ENCODE peak calls at places on chromosomes 16 and 17, in eight cellular contexts. A, J, U, L, G, C, K and I are unnamed samples.

GRCh38 chr17:41456206-41456605 is 11.0 kb downstream of the KRT32 start:
- DNase-seq in A (no peak), J (no peak), U (no peak), L (no peak), G (no peak), C (no peak), K (no peak), I (no peak)

GRCh38 chr16:56617212-56618085 is 8.1 kb upstream of the MT1E start:
- DNase-seq in A (peak; percentile 42), J (no peak), U (no peak), L (peak; percentile 73), G (no peak), C (no peak), K (peak; percentile 75), I (no peak)

GRCh38 chr17:16568541-16569357 is at the start of gene ZNF287:
- DNase-seq in A (peak; percentile 95), J (peak; percentile 78), U (peak; percentile 58), L (peak; percentile 84), G (peak; percentile 39), C (peak; percentile 85), K (peak; percentile 93), I (peak; percentile 98)

GRCh38 chr17:77736207-77736600 is 222.3 kb upstream of the TNRC6C start:
- DNase-seq in A (no peak), J (no peak), U (no peak), L (no peak), G (no peak), C (no peak), K (peak; percentile 63), I (no peak)

GRCh38 chr16:29290631-29291247 is 115.8 kb downstream of the NPIPB11 start:
- DNase-seq in A (peak; percentile 60), J (peak; percentile 40), U (no peak), L (peak; percentile 89), G (peak; percentile 88), C (peak; percentile 89), K (peak; percentile 96), I (peak; percentile 64)

GRCh38 chr17:7046127-7046724 is 2.3 kb upstream of the SLC16A11 start:
- DNase-seq in A (peak; percentile 40), J (no peak), U (no peak), L (no peak), G (no peak), C (no peak), K (no peak), I (no peak)

GRCh38 chr17:76132574-76133338 is 8.3 kb downstream of the FOXJ1 start:
- DNase-seq in A (no peak), J (no peak), U (no peak), L (no peak), G (no peak), C (no peak), K (no peak), I (no peak)

GRCh38 chr16:30184430-30185140 is 1.2 kb downstream of the CORO1A start:
- DNase-seq in A (peak; percentile 48), J (no peak), U (no peak), L (no peak), G (no peak), C (no peak), K (peak; percentile 18), I (peak; percentile 43)

GRCh38 chr17:61314368-61315078 is 85.1 kb upstream of the TBX2 start:
- DNase-seq in A (no peak), J (no peak), U (no peak), L (peak; percentile 91), G (no peak), C (no peak), K (peak; percentile 72), I (no peak)

GRCh38 chr17:55601874-55602364 is 90.7 kb upstream of the SMIM36 start:
- DNase-seq in A (no peak), J (no peak), U (no peak), L (no peak), G (no peak), C (peak; percentile 50), K (no peak), I (peak; percentile 37)

GRCh38 chr17:82103588-82104451 is 5.8 kb upstream of the FASN start:
- DNase-seq in A (no peak), J (no peak), U (no peak), L (no peak), G (no peak), C (no peak), K (peak; percentile 74), I (no peak)

GRCh38 chr17:34254651-34255380 is at the start of gene CCL2:
- DNase-seq in A (no peak), J (no peak), U (no peak), L (peak; percentile 90), G (no peak), C (peak; percentile 78), K (peak; percentile 77), I (no peak)

GRCh38 chr16:84643180-84643583 is 5.1 kb upstream of the KLHL36 start:
- DNase-seq in A (no peak), J (no peak), U (peak; percentile 81), L (peak; percentile 90), G (peak; percentile 56), C (peak; percentile 92), K (peak; percentile 91), I (no peak)

DNA sequence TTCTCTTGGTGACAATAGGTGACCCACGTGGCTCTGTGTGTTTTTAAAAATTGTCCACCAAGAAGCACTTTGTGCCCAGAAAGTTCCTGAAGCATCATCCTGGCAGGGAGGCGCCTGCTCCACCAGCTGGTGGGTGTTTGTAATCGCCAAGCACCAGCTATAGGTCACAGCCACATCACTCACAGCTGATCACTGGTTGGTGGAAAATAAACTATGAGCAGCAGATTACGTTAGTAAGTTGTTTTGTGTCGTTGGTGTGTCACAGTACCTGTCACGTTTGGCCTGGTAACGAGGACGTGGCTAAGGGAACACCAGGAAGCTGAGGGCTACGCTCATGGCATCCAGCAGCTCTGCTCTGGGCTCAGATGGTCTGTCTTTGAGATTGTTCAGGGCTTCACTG is 10.1 kb downstream of the MRM3 start:
- DNase-seq in A (no peak), J (no peak), U (no peak), L (peak; percentile 13), G (no peak), C (no peak), K (no peak), I (no peak)
- TF ChIP-seq CTCF in A (no peak), J (no peak), U (no peak), L (no peak), G (peak; percentile 5), C (peak; percentile 31), K (no peak), I (no peak)

GRCh38 chr17:14737984-14738651 is 437.2 kb downstream of the HS3ST3B1 start:
- DNase-seq in A (no peak), J (peak; percentile 13), U (peak; percentile 98), L (peak; percentile 82), G (peak; percentile 51), C (peak; percentile 93), K (no peak), I (no peak)
- TF ChIP-seq CTCF in A (no peak), J (peak; percentile 73), U (peak; percentile 39), L (peak; percentile 54), G (no peak), C (peak; percentile 69), K (no peak), I (peak; percentile 31)

DNA sequence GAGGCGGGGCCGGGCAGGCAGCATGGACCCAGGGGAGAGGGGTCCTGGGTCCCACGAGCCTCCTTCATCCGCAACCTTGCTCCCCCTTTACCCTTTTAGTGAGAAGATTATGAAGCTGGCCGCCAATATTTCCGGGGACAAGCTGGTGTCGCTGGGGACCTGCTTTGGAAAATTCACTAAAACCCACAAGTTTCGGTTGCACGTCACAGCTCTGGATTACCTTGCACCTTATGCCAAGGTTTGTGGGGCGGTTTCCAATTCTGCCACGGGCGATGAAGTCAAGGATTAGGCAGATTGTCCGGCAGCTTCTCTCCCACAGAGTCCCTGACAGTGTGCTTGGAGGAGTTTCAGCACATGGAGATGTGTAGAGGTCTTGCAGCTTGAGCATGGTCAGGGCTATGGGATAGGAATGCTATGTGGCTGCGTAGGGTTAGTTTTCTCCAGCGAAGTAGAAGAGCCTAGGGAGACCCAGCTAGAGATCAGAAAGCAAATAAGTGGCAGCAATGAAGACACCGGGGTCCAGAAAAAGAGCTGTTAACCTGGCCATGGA is 598 bp downstream of the NIP7 start:
- DNase-seq in A (no peak), J (no peak), U (no peak), L (peak; percentile 22), G (no peak), C (no peak), K (no peak), I (no peak)
- TF ChIP-seq CTCF in A (no peak), J (no peak), U (no peak), L (no peak), G (no peak), C (no peak), K (no peak), I (no peak)

GRCh38 chr17:79907855-79908254 is 68.6 kb upstream of the CBX4 start:
- DNase-seq in A (no peak), J (no peak), U (no peak), L (no peak), G (no peak), C (no peak), K (no peak), I (no peak)

GRCh38 chr17:79907217-79907715 is 68.0 kb upstream of the CBX4 start:
- DNase-seq in A (no peak), J (no peak), U (no peak), L (no peak), G (no peak), C (no peak), K (no peak), I (no peak)

GRCh38 chr17:79909121-79909520 is 69.9 kb upstream of the CBX4 start:
- DNase-seq in A (no peak), J (no peak), U (no peak), L (no peak), G (no peak), C (no peak), K (no peak), I (no peak)

GRCh38 chr17:79904865-79905264 is 65.6 kb upstream of the CBX4 start:
- DNase-seq in A (no peak), J (no peak), U (no peak), L (no peak), G (no peak), C (no peak), K (no peak), I (no peak)

GRCh38 chr17:79905832-79906231 is 66.6 kb upstream of the CBX4 start:
- DNase-seq in A (no peak), J (no peak), U (no peak), L (no peak), G (no peak), C (no peak), K (no peak), I (no peak)
- TF ChIP-seq CTCF in A (no peak), J (no peak), U (no peak), L (peak; percentile 17), G (no peak), C (peak; percentile 45), K (no peak), I (no peak)

GRCh38 chr17:27428781-27429505 is 27.3 kb upstream of the KSR1 start:
- DNase-seq in A (no peak), J (no peak), U (no peak), L (no peak), G (no peak), C (no peak), K (no peak), I (no peak)

GRCh38 chr17:27430383-27430840 is 25.8 kb upstream of the KSR1 start:
- DNase-seq in A (no peak), J (no peak), U (no peak), L (no peak), G (no peak), C (no peak), K (no peak), I (no peak)

GRCh38 chr17:27429666-27430382 is 26.4 kb upstream of the KSR1 start:
- DNase-seq in A (no peak), J (no peak), U (no peak), L (no peak), G (no peak), C (no peak), K (no peak), I (no peak)

GRCh38 chr17:27433521-27433920 is 22.7 kb upstream of the KSR1 start:
- DNase-seq in A (no peak), J (no peak), U (no peak), L (no peak), G (no peak), C (no peak), K (no peak), I (no peak)

GRCh38 chr17:27430882-27431491 is 25.3 kb upstream of the KSR1 start:
- DNase-seq in A (no peak), J (no peak), U (no peak), L (peak; percentile 32), G (no peak), C (peak; percentile 49), K (no peak), I (no peak)
- TF ChIP-seq CTCF in A (no peak), J (peak; percentile 58), U (peak; percentile 76), L (peak; percentile 78), G (peak; percentile 88), C (peak; percentile 82), K (peak; percentile 47), I (peak; percentile 49)